ENCODE peak calls at places on chromosomes 5 and 9, in five cellular contexts. K is kidney, N is left ventricle myocardium inferior, U is tibial artery, G is fibroblast of pulmonary artery. C is an unnamed sample.
A peak's percentile ranks its signal among the peaks of the same experiment; 100 is the strongest.

GRCh38 chr5:65624025-65624569 is at the start of gene TRIM23:
- DNase-seq in K (peak; percentile 97), N (peak; percentile 91), U (peak; percentile 94), G (peak; percentile 95), C (peak; percentile 87)

GRCh38 chr5:142737169-142737568 is 33.0 kb upstream of the ARHGAP26 start:
- DNase-seq in K (no peak), N (no peak), U (no peak), G (no peak), C (no peak)

GRCh38 chr5:95823738-95824609 is 1.4 kb upstream of the GLRX start:
- DNase-seq in K (no peak), N (peak; percentile 50), U (peak; percentile 84), G (peak; percentile 96), C (peak; percentile 50)

GRCh38 chr5:107736608-107737007 is 65.9 kb upstream of the EFNA5 start:
- DNase-seq in K (no peak), N (no peak), U (no peak), G (no peak), C (no peak)

GRCh38 chr9:127188396-127188795 is 66.0 kb upstream of the ANGPTL2 start:
- DNase-seq in K (peak; percentile 55), N (no peak), U (no peak), G (no peak), C (no peak)

GRCh38 chr9:95572370-95573151 is 55.8 kb upstream of the PTCH1 start:
- DNase-seq in K (no peak), N (peak; percentile 18), U (no peak), G (no peak), C (no peak)

GRCh38 chr5:171913987-171914273 is 92.5 kb downstream of the FBXW11 start:
- DNase-seq in K (no peak), N (no peak), U (no peak), G (no peak), C (no peak)

GRCh38 chr5:91110709-91111108 is 272.4 kb downstream of the ARRDC3 start:
- DNase-seq in K (no peak), N (no peak), U (no peak), G (peak; percentile 16), C (no peak)

GRCh38 chr9:107020040-107020530 is 157.1 kb downstream of the ZNF462 start:
- DNase-seq in K (no peak), N (no peak), U (no peak), G (peak; percentile 93), C (no peak)

GRCh38 chr9:7974335-7975005 is 174.9 kb upstream of the DMAC1 start:
- DNase-seq in K (no peak), N (no peak), U (no peak), G (no peak), C (no peak)

GRCh38 chr5:67233075-67233474 is 36.5 kb upstream of the CD180 start:
- DNase-seq in K (no peak), N (no peak), U (no peak), G (peak; percentile 24), C (no peak)

GRCh38 chr5:1845696-1846095 is 37.0 kb downstream of the IRX4 start:
- DNase-seq in K (no peak), N (no peak), U (no peak), G (no peak), C (no peak)

GRCh38 chr5:122163151-122164069 is 34.1 kb downstream of the ZNF474 start:
- DNase-seq in K (no peak), N (no peak), U (peak; percentile 76), G (peak; percentile 86), C (no peak)

GRCh38 chr5:131610198-131611063 is 24.6 kb downstream of the RAPGEF6 start:
- DNase-seq in K (no peak), N (no peak), U (no peak), G (peak; percentile 85), C (no peak)

GRCh38 chr5:180786398-180787005 is 16.1 kb downstream of the MGAT1 start:
- DNase-seq in K (no peak), N (no peak), U (no peak), G (no peak), C (no peak)

GRCh38 chr5:132420706-132421272 is 51.3 kb downstream of the SLC22A5 start:
- DNase-seq in K (no peak), N (no peak), U (no peak), G (no peak), C (peak; percentile 59)

GRCh38 chr5:169115725-169116124 is 185.2 kb downstream of the SLIT3 start:
- DNase-seq in K (no peak), N (no peak), U (peak; percentile 34), G (no peak), C (no peak)
- TF ChIP-seq CTCF in K (no peak), N (no peak), U (no peak), G (no peak), C (no peak)

DNA sequence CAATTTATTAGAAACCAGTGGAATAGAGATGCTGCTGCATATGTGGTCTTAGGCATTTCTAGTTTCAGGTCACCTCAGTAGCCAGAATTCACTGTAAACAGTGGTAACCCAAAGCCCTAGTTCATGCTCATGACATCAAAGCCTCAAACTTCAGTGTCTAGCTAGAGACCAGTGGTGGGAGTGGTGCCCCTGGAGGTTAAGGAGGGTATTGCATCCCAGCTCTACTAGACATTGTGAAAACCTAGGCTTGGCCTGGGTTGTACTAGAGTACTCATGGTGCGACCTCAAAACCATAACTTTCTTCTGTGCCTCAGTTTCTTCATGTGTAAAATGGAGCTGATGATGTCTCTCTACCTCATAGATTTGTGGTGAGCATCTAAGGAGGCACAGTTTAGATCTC is 18.8 kb downstream of the COL5A1 start:
- DNase-seq in K (no peak), N (no peak), U (no peak), G (peak; percentile 38), C (no peak)
- TF ChIP-seq CTCF in K (no peak), N (peak; percentile 37), U (peak; percentile 23), G (peak; percentile 80), C (no peak)

DNA sequence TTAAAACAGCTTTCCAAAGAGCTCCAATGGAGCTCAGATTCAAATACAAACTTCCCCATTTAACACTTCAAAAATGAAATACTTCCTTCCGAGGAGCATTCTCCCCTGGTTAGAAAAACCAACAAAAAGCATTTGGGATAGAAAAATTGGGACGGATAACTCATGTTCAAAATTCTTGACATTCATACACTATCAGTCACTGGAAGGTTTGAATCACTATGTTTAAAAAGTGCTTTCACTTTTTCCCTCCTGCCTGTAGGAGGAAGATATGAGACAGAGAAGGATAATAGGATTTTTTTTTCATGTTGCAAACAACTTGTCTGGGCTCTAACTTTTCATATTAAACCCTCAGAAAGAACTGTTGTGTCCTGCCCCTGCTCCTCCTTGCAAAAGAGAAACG is 412.0 kb downstream of the ACTL7B start:
- DNase-seq in K (no peak), N (no peak), U (no peak), G (peak; percentile 55), C (no peak)
- TF ChIP-seq CTCF in K (no peak), N (no peak), U (no peak), G (peak; percentile 6), C (no peak)

DNA sequence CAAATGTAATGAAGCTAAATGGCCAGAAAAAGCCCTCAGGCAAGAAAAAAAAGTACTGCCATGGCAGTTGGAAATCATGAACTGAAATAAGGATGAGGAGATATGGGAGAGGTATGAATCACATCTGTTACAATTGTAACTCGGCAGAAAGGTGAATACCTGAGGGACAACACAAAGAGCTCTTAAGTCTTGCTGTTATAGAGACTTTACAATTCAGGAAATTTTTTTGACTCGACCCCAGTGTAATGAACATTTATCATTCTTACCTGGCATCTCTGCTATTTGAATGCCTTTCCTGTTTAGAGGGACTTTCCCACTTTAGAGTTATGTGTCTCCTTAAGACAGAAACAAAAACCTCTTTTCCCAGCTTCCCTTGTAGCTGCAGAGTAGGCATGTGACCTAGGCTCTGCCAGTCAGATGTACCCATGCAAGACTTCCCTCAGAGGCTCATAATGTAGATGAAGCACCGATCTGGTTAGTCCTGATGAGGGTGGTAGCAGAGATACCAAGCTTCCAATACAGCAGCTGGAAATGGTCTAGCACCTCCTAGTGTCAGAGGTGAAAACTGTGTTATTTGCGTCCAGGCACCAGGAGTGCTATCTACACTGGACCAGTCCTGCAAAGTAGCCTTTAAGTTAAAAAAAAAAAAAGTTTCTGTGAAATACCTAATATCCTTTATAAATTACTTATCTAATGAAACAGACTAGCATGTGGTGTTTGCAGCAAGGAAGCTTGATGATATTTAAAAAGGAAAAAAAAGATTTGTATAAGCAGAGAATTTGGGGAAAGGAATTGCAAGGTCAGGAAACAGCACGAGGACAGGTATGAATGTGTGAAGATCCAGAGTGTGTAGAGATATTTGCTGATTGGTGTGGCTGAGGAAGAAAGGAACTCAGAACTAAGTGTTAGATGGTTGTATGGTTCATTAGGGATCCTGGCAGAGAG is 146.9 kb upstream of the SLC1A3 start:
- DNase-seq in K (no peak), N (no peak), U (no peak), G (no peak), C (no peak)
- TF ChIP-seq CTCF in K (no peak), N (no peak), U (no peak), G (peak; percentile 25), C (no peak)

GRCh38 chr9:14321517-14322125 is 7.7 kb upstream of the NFIB start:
- DNase-seq in K (no peak), N (no peak), U (no peak), G (no peak), C (no peak)

GRCh38 chr9:14323083-14323968 is 9.4 kb upstream of the NFIB start:
- DNase-seq in K (no peak), N (no peak), U (no peak), G (no peak), C (no peak)

GRCh38 chr9:14323969-14324366 is 10.0 kb upstream of the NFIB start:
- DNase-seq in K (no peak), N (no peak), U (no peak), G (no peak), C (no peak)

GRCh38 chr9:14320272-14321245 is 6.6 kb upstream of the NFIB start:
- DNase-seq in K (no peak), N (peak; percentile 47), U (no peak), G (peak; percentile 97), C (no peak)

DNA sequence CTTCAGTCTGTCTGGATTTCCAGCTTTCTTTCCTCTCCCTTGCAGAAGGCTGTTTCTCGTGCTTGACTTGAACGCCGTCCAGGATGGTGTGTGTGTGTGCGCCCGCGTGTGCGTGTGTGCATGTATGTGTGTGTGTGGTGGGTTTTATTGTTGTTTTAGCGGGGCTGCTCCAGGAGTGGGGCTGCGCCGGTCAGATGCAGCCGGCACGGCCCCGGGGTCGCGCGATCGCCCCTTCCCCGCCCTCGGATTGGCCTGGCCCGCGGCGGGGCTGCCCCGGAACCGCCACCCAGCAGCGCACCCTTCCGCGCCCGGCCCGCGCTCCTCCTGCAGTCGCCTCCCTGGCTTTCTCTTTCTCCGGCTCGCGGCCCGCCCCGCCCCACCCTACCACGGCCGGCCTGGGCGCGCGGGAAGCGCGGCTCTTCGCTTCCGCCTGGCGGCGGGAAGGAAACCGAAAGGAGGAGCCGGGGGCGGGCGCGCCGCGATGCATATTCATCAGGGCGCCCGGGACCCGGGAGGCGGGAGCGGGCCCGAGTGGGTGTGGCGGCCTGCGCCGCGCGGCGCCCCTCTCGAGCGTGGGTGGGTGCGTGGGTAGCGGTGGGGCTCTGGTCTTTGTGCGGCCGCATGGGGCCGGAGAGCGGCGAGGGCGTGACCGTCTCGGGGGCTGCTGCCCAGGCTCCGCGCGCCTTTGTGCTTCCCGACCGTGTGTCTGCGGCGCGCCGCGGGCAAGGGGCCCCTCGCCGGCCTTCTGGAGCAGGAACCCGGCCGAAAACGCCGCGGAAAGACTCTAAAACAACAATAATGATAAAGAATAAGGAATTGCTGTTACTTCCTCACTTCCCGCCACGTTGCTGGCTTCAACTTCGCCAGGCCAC is 8.5 kb upstream of the NFIB start:
- DNase-seq in K (peak; percentile 96), N (peak; percentile 95), U (peak; percentile 97), G (peak; percentile 96), C (peak; percentile 90)
- TF ChIP-seq CTCF in K (peak; percentile 44), N (peak; percentile 70), U (peak; percentile 71), G (peak; percentile 6), C (no peak)

GRCh38 chr9:13351768-13352386 is 72.4 kb upstream of the MPDZ start:
- DNase-seq in K (no peak), N (no peak), U (no peak), G (peak; percentile 85), C (no peak)
- TF ChIP-seq CTCF in K (peak; percentile 49), N (peak; percentile 79), U (peak; percentile 66), G (peak; percentile 62), C (peak; percentile 21)